ENCODE peak calls at places on chromosomes 1 and 21, in four cellular contexts. G, X, M and A are unnamed samples.

GRCh38 chr1:3477241-3478109 is 23.0 kb downstream of the ARHGEF16 start:
- DNase-seq in G (no peak), X (no peak), M (no peak), A (no peak)

GRCh38 chr1:40593449-40594186 is 62.2 kb downstream of the ZNF684 start:
- DNase-seq in G (no peak), X (no peak), M (peak; percentile 14), A (no peak)

GRCh38 chr1:18020021-18020817 is 87.4 kb upstream of the IGSF21 start:
- DNase-seq in G (no peak), X (no peak), M (no peak), A (no peak)

GRCh38 chr21:42731264-42732032 is 78.0 kb downstream of the PDE9A start:
- DNase-seq in G (no peak), X (no peak), M (no peak), A (no peak)

GRCh38 chr1:12166834-12167492 is at the start of gene TNFRSF1B:
- DNase-seq in G (peak; percentile 77), X (no peak), M (peak; percentile 69), A (peak; percentile 47)

GRCh38 chr1:46041974-46042373 is 90.5 kb downstream of the PIK3R3 start:
- DNase-seq in G (no peak), X (no peak), M (no peak), A (no peak)

GRCh38 chr21:27418338-27418737 is 451.4 kb upstream of the ADAMTS5 start:
- DNase-seq in G (no peak), X (no peak), M (no peak), A (no peak)

GRCh38 chr1:232149302-232150201 is 480.4 kb downstream of the SIPA1L2 start:
- DNase-seq in G (no peak), X (peak; percentile 76), M (peak; percentile 55), A (no peak)

GRCh38 chr1:44659566-44659965 is 14.7 kb downstream of the TMEM53 start:
- DNase-seq in G (no peak), X (no peak), M (no peak), A (no peak)

GRCh38 chr21:29462475-29462874 is 163.8 kb downstream of the BACH1 start:
- DNase-seq in G (no peak), X (no peak), M (no peak), A (no peak)

GRCh38 chr21:32698971-32699693 is 28.7 kb downstream of the SYNJ1 start:
- DNase-seq in G (no peak), X (no peak), M (peak; percentile 18), A (no peak)

GRCh38 chr1:152198982-152199381 is 25.0 kb downstream of the HRNR start:
- DNase-seq in G (no peak), X (no peak), M (no peak), A (no peak)

GRCh38 chr1:181122227-181122626 is 33.7 kb downstream of the IER5 start:
- DNase-seq in G (no peak), X (no peak), M (no peak), A (no peak)

GRCh38 chr1:94739521-94740061 is 80.6 kb upstream of the SLC44A3 start:
- DNase-seq in G (no peak), X (no peak), M (peak; percentile 92), A (no peak)

GRCh38 chr1:97668945-97669344 is 251.9 kb downstream of the DPYD start:
- DNase-seq in G (no peak), X (peak; percentile 7), M (peak; percentile 58), A (no peak)

GRCh38 chr1:234609528-234610042 is 393 bp downstream of the IRF2BP2 start:
- DNase-seq in G (no peak), X (no peak), M (no peak), A (no peak)

GRCh38 chr1:110850632-110851031 is 22.3 kb upstream of the CD53 start:
- DNase-seq in G (no peak), X (no peak), M (no peak), A (no peak)

GRCh38 chr1:180778782-180779398 is 133.8 kb upstream of the KIAA1614 start:
- DNase-seq in G (no peak), X (no peak), M (no peak), A (no peak)

GRCh38 chr1:245085508-245086095 is 69.2 kb upstream of the KIF26B start:
- DNase-seq in G (no peak), X (no peak), M (peak; percentile 88), A (no peak)

GRCh38 chr1:16367258-16367967 is 371 bp downstream of the SZRD1 start:
- DNase-seq in G (peak; percentile 82), X (no peak), M (peak; percentile 89), A (peak; percentile 92)

GRCh38 chr1:167774710-167775109 is 52.9 kb downstream of the MPZL1 start:
- DNase-seq in G (no peak), X (no peak), M (peak; percentile 27), A (no peak)

GRCh38 chr1:8343464-8344001 is 25.6 kb downstream of the SLC45A1 start:
- DNase-seq in G (peak; percentile 67), X (peak; percentile 81), M (peak; percentile 96), A (no peak)

GRCh38 chr1:228938248-228938891 is 203.1 kb downstream of the RHOU start:
- DNase-seq in G (no peak), X (no peak), M (no peak), A (peak; percentile 68)

GRCh38 chr1:186950547-186950946 is 121.8 kb downstream of the PLA2G4A start:
- DNase-seq in G (no peak), X (no peak), M (peak; percentile 25), A (no peak)

GRCh38 chr1:224169876-224170275 is 13.2 kb upstream of the DEGS1 start:
- DNase-seq in G (no peak), X (no peak), M (peak; percentile 10), A (no peak)

GRCh38 chr1:11880911-11881748 is 22.4 kb upstream of the NPPB start:
- DNase-seq in G (peak; percentile 91), X (no peak), M (no peak), A (no peak)

GRCh38 chr1:38777464-38777957 is 82.1 kb downstream of the RRAGC start:
- DNase-seq in G (no peak), X (no peak), M (no peak), A (no peak)

GRCh38 chr1:75731881-75732280 is 7.4 kb downstream of the ACADM start:
- DNase-seq in G (no peak), X (no peak), M (no peak), A (no peak)

GRCh38 chr1:16720403-16721223 is 19.7 kb upstream of the RNU1-4 start:
- DNase-seq in G (no peak), X (no peak), M (no peak), A (no peak)

DNA sequence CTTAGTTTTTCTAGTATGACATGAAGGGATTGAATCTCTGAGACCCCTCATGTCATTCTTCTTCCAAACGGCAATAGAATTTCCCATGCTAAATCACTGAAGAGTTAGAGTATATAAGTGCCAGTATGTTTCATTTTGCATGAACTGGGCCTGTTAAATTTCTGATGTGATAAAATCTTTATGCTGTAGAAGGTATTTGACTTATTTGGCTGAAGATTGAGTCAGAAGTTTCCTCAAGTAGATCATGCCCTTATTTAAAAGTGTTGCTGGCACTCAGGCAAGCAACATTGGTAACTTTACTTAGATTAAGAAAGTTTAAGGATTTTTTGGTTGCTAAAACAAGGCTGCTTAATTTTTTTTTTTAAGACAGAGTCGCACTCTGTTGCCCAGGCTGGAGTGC is 13.3 kb downstream of the ATF6 start:
- DNase-seq in G (no peak), X (no peak), M (no peak), A (no peak)
- H3K36me3 ChIP-seq in G (peaks cover 34% of the 10 kb centered on the region), X (peaks cover 2% of the 10 kb centered on the region), M (peaks cover 13% of the 10 kb centered on the region), A (peaks cover 26% of the 10 kb centered on the region)

GRCh38 chr1:112961072-112961471 is 5.1 kb upstream of the SLC16A1 start:
- DNase-seq in G (no peak), X (no peak), M (no peak), A (no peak)
- H3K36me3 ChIP-seq in G (peaks cover 48% of the 10 kb centered on the region), X (no peaks in the 10 kb centered on the region), M (peaks cover 5% of the 10 kb centered on the region), A (peaks cover 6% of the 10 kb centered on the region)

DNA sequence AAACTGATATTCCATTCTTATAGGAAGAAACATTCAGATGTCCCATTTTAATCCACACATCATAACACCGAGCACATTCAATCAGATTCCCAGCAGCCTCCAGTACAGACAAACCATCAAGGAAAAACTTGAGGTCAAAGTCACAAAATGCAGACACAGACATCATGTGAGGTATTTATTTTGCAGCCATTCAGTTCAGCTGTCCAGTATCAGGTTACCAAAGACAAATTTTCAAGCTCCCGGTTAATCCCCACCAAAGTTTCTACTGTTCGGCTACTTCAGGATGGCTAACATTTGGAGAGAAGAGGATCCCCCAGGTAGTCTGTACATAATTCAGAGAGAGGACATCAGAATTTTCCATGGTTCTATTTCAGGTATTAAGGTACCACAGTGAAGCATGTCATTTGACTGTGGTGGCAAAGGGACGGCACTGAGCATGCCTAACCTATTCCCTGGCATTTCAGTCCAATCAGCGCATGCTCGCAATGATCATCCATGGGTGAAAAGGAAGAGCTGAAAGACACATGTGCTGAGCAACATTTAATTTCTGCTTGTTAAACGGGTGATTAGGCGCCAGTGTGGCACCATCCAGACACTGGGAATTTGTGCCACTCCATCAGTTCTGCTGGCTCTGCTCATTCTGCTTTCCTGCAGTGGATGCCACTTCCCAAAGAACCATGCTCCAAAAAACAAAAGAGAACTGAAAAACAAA is 13.6 kb upstream of the NDC1 start:
- DNase-seq in G (no peak), X (no peak), M (no peak), A (no peak)
- H3K36me3 ChIP-seq in G (peaks cover 48% of the 10 kb centered on the region), X (no peaks in the 10 kb centered on the region), M (peaks cover 5% of the 10 kb centered on the region), A (peaks cover 10% of the 10 kb centered on the region)

GRCh38 chr1:155062151-155062686 is 1.3 kb upstream of the EFNA4 start:
- DNase-seq in G (no peak), X (no peak), M (no peak), A (no peak)

GRCh38 chr1:155063550-155064108 is at the start of gene EFNA4:
- DNase-seq in G (peak; percentile 82), X (no peak), M (peak; percentile 82), A (peak; percentile 86)

GRCh38 chr1:155061381-155062150 is 2.0 kb upstream of the EFNA4 start:
- DNase-seq in G (peak; percentile 87), X (peak; percentile 84), M (peak; percentile 89), A (peak; percentile 87)

GRCh38 chr1:155062702-155063411 is 683 bp upstream of the EFNA4 start:
- DNase-seq in G (peak; percentile 55), X (no peak), M (peak; percentile 60), A (peak; percentile 80)

DNA sequence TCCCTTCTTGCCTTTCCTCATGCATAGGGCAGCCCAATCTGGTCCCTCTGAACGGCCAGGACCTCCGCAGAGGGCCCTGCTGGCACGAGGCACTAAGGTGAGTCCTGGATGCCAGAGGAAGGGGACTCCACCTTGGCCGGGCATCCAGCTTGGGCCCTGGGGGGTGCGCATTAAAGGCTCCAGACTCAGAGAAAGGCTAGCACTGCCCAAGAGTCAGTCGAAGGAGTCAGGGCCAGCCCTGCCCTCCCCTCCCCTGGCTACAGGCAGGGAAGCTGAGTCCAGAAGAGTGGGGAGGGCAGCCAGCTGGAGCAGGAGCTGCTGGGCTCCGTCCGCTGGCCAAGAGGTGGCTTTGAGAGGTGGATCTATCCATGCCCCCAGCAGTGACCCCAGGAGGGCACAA is 2.8 kb upstream of the EFNA4 start:
- DNase-seq in G (no peak), X (no peak), M (no peak), A (no peak)
- H3K36me3 ChIP-seq in G (peaks cover 57% of the 10 kb centered on the region), X (no peaks in the 10 kb centered on the region), M (no peaks in the 10 kb centered on the region), A (peaks cover 8% of the 10 kb centered on the region)